ENCODE peak calls at places on chromosomes 12 and 14, in four cellular contexts. K is C1 segment of cervical spinal cord, Z is WTC11, V is kidney tubule cell. E is an unnamed sample.

GRCh38 chr12:27667540-27667939 is 28.7 kb upstream of the REP15 start:
- DNase-seq in K (peak), Z (no peak), V (peak), E (peak)

GRCh38 chr14:49173765-49174373 is 412.3 kb downstream of the RPS29 start:
- DNase-seq in V (peak), Z (peak), K (no peak), E (peak)

GRCh38 chr12:69106482-69107118 is 132.8 kb upstream of the CPSF6 start:
- DNase-seq in K (no peak), V (no peak), Z (no peak), E (no peak)

GRCh38 chr14:63840981-63841380 is 11.8 kb upstream of the SYNE2 start:
- DNase-seq in K (no peak), Z (peak), V (no peak), E (no peak)

GRCh38 chr14:81523616-81524015 is 10.0 kb downstream of the SEL1L start:
- DNase-seq in Z (no peak), V (no peak), K (no peak), E (no peak)

GRCh38 chr14:66575014-66575413 is 67.1 kb downstream of the GPHN start:
- DNase-seq in K (no peak), Z (no peak), V (no peak), E (no peak)

GRCh38 chr14:92475451-92476187 is 38.0 kb upstream of the RIN3 start:
- DNase-seq in K (peak), V (no peak), Z (no peak), E (no peak)

GRCh38 chr14:68137704-68138619 is 318.4 kb downstream of the RAD51B start:
- DNase-seq in K (peak), Z (peak), V (peak), E (peak)

GRCh38 chr14:71363961-71364360 is 456.7 kb downstream of the PCNX1 start:
- DNase-seq in K (no peak), V (peak), Z (no peak), E (no peak)

GRCh38 chr12:56716933-56717880 is 7.9 kb downstream of the NACA start:
- DNase-seq in Z (no peak), K (no peak), V (no peak), E (no peak)

GRCh38 chr14:61706096-61706690 is 10.9 kb downstream of the HIF1A start:
- DNase-seq in K (no peak), Z (no peak), V (no peak), E (no peak)

GRCh38 chr14:24232645-24233537 is at the start of gene GMPR2:
- DNase-seq in K (peak), V (no peak), Z (no peak), E (no peak)

GRCh38 chr12:11639463-11639862 is 10.0 kb upstream of the ETV6 start:
- DNase-seq in Z (no peak), K (no peak), V (no peak), E (no peak)

GRCh38 chr12:18355429-18355828 is 94.1 kb downstream of the PIK3C2G start:
- DNase-seq in V (no peak), K (no peak), Z (no peak), E (no peak)

GRCh38 chr12:82097877-82098276 is 260.3 kb downstream of the CCDC59 start:
- DNase-seq in Z (no peak), V (no peak), K (no peak), E (no peak)

GRCh38 chr12:21771311-21771710 is 3.2 kb downstream of the KCNJ8 start:
- DNase-seq in V (peak), Z (no peak), K (no peak), E (no peak)

GRCh38 chr14:104999361-104999760 is 13.8 kb downstream of the CLBA1 start:
- DNase-seq in Z (no peak), V (no peak), K (no peak), E (no peak)

GRCh38 chr14:68514611-68515194 is 278.2 kb downstream of the ZFP36L1 start:
- DNase-seq in V (no peak), Z (no peak), K (no peak), E (no peak)

GRCh38 chr12:114401346-114402320 is 4.3 kb downstream of the TBX5 start:
- DNase-seq in V (no peak), K (no peak), Z (no peak), E (no peak)

GRCh38 chr12:125389061-125389697 is 323.9 kb downstream of the AACS start:
- DNase-seq in Z (no peak), K (no peak), V (no peak), E (no peak)

GRCh38 chr12:49296034-49296835 is 1.3 kb downstream of the PRPH start:
- DNase-seq in V (peak), Z (peak), K (no peak), E (no peak)

GRCh38 chr14:94143239-94143638 is 13.8 kb upstream of the IFI27L2 start:
- DNase-seq in V (no peak), Z (peak), K (no peak), E (no peak)

GRCh38 chr12:49535921-49536525 is 2.8 kb upstream of the KCNH3 start:
- DNase-seq in K (no peak), V (peak), Z (no peak), E (no peak)

GRCh38 chr14:92314182-92314581 is 8.8 kb upstream of the SLC24A4 start:
- DNase-seq in Z (no peak), K (no peak), V (no peak), E (no peak)

GRCh38 chr14:30179381-30180130 is 251.9 kb upstream of the PRKD1 start:
- DNase-seq in V (no peak), K (no peak), Z (no peak), E (no peak)

GRCh38 chr14:31229638-31230229 is 22.1 kb upstream of the HECTD1 start:
- DNase-seq in V (peak), Z (no peak), K (peak), E (peak)

GRCh38 chr12:40716037-40716436 is 23.8 kb downstream of the CNTN1 start:
- DNase-seq in K (no peak), V (no peak), Z (no peak), E (no peak)

GRCh38 chr12:95802482-95803264 is 12.1 kb upstream of the NTN4 start:
- DNase-seq in Z (no peak), V (peak), K (no peak), E (peak)

GRCh38 chr14:65096323-65097089 is 5.8 kb downstream of the MAX start:
- DNase-seq in K (no peak), V (no peak), Z (no peak), E (no peak)

GRCh38 chr12:80018119-80018518 is 81.2 kb upstream of the OTOGL start:
- DNase-seq in Z (no peak), V (no peak), K (no peak), E (no peak)

GRCh38 chr12:58888131-58888783 is 32.0 kb downstream of the LRIG3 start:
- DNase-seq in V (peak), Z (no peak), K (peak), E (peak)

GRCh38 chr14:69693145-69693544 is 73.8 kb upstream of the SRSF5 start:
- DNase-seq in V (no peak), Z (no peak), K (peak), E (no peak)

GRCh38 chr12:106030210-106031175 is 108.3 kb downstream of the NUAK1 start:
- DNase-seq in Z (no peak), K (no peak), V (peak), E (peak)

GRCh38 chr14:75018684-75019083 is 16.0 kb downstream of the EIF2B2 start:
- DNase-seq in Z (no peak), V (peak), K (no peak), E (no peak)

GRCh38 chr12:131784909-131785762 is 43.1 kb upstream of the MMP17 start:
- DNase-seq in V (no peak), K (no peak), Z (no peak), E (no peak)

GRCh38 chr12:102197789-102198188 is at the start of gene PMCH:
- DNase-seq in K (no peak), Z (no peak), V (peak), E (peak)

GRCh38 chr12:52061470-52062166 is 8.2 kb upstream of the ATG101 start:
- DNase-seq in Z (no peak), V (no peak), K (peak), E (no peak)

E was measured in HT1080.